ENCODE peak calls at places on chromosomes 11 and 22, in nine cellular contexts. One of them, this sample, is unnamed.
A peak's percentile ranks its signal among the peaks of the same experiment; 100 is the strongest.

GRCh38 chr11:75276696-75277095 is 36.1 kb downstream of the TPBGL start:
- DNase-seq in GM12878: no peak
- DNase-seq in T-cell: no peak
- DNase-seq in posterior vena cava: peak; percentile 20
- DNase-seq in GM23338: peak; percentile 32
- DNase-seq in adipocyte: no peak
- DNase-seq in left kidney: peak; percentile 92
- DNase-seq in CD8-positive, alpha-beta T cell: no peak
- DNase-seq in ovary: peak; percentile 2
- DNase-seq in this sample: no peak

GRCh38 chr22:31126128-31126868 is 3.5 kb downstream of the INPP5J start:
- DNase-seq in GM12878: no peak
- DNase-seq in T-cell: no peak
- DNase-seq in posterior vena cava: no peak
- DNase-seq in GM23338: no peak
- DNase-seq in adipocyte: no peak
- DNase-seq in left kidney: no peak
- DNase-seq in CD8-positive, alpha-beta T cell: no peak
- DNase-seq in ovary: no peak
- DNase-seq in this sample: no peak

GRCh38 chr11:44016546-44017442 is 31.0 kb upstream of the ACCSL start:
- DNase-seq in GM12878: no peak
- DNase-seq in T-cell: no peak
- DNase-seq in posterior vena cava: peak; percentile 44
- DNase-seq in GM23338: no peak
- DNase-seq in adipocyte: no peak
- DNase-seq in left kidney: no peak
- DNase-seq in CD8-positive, alpha-beta T cell: no peak
- DNase-seq in ovary: no peak
- DNase-seq in this sample: no peak

GRCh38 chr22:46433318-46433717 is 97.8 kb downstream of the TRMU start:
- DNase-seq in GM12878: no peak
- DNase-seq in T-cell: no peak
- DNase-seq in posterior vena cava: no peak
- DNase-seq in GM23338: no peak
- DNase-seq in adipocyte: no peak
- DNase-seq in left kidney: no peak
- DNase-seq in CD8-positive, alpha-beta T cell: no peak
- DNase-seq in ovary: no peak
- DNase-seq in this sample: no peak

GRCh38 chr11:45259607-45260006 is 26.5 kb downstream of the SYT13 start:
- DNase-seq in GM12878: no peak
- DNase-seq in T-cell: no peak
- DNase-seq in posterior vena cava: no peak
- DNase-seq in GM23338: no peak
- DNase-seq in adipocyte: no peak
- DNase-seq in left kidney: peak; percentile 23
- DNase-seq in CD8-positive, alpha-beta T cell: no peak
- DNase-seq in ovary: no peak
- DNase-seq in this sample: no peak

GRCh38 chr11:6563121-6563619 is 40.2 kb downstream of the RRP8 start:
- DNase-seq in GM12878: no peak
- DNase-seq in T-cell: no peak
- DNase-seq in posterior vena cava: peak; percentile 36
- DNase-seq in GM23338: no peak
- DNase-seq in adipocyte: no peak
- DNase-seq in left kidney: no peak
- DNase-seq in CD8-positive, alpha-beta T cell: no peak
- DNase-seq in ovary: no peak
- DNase-seq in this sample: no peak

GRCh38 chr11:120208777-120209176 is 2.1 kb upstream of the OAF start:
- DNase-seq in GM12878: no peak
- DNase-seq in T-cell: no peak
- DNase-seq in posterior vena cava: no peak
- DNase-seq in GM23338: no peak
- DNase-seq in adipocyte: peak; percentile 52
- DNase-seq in left kidney: no peak
- DNase-seq in CD8-positive, alpha-beta T cell: no peak
- DNase-seq in ovary: peak; percentile 65
- DNase-seq in this sample: no peak

GRCh38 chr11:3669128-3669527 is 2.1 kb downstream of the CHRNA10 start:
- DNase-seq in GM12878: no peak
- DNase-seq in T-cell: no peak
- DNase-seq in posterior vena cava: no peak
- DNase-seq in GM23338: no peak
- DNase-seq in adipocyte: no peak
- DNase-seq in left kidney: no peak
- DNase-seq in CD8-positive, alpha-beta T cell: no peak
- DNase-seq in ovary: no peak
- DNase-seq in this sample: no peak

GRCh38 chr11:134207538-134208239 is 16.1 kb downstream of the NCAPD3 start:
- DNase-seq in GM12878: no peak
- DNase-seq in T-cell: peak; percentile 67
- DNase-seq in posterior vena cava: peak; percentile 78
- DNase-seq in GM23338: peak; percentile 64
- DNase-seq in adipocyte: peak; percentile 43
- DNase-seq in left kidney: peak; percentile 59
- DNase-seq in CD8-positive, alpha-beta T cell: peak; percentile 57
- DNase-seq in ovary: peak; percentile 35
- DNase-seq in this sample: peak; percentile 50

GRCh38 chr11:130211144-130211543 is 51.6 kb downstream of the ST14 start:
- DNase-seq in GM12878: no peak
- DNase-seq in T-cell: no peak
- DNase-seq in posterior vena cava: peak; percentile 26
- DNase-seq in GM23338: no peak
- DNase-seq in adipocyte: no peak
- DNase-seq in left kidney: no peak
- DNase-seq in CD8-positive, alpha-beta T cell: no peak
- DNase-seq in ovary: no peak
- DNase-seq in this sample: no peak

GRCh38 chr11:32643526-32643925 is 59.9 kb downstream of the EIF3M start:
- DNase-seq in GM12878: no peak
- DNase-seq in T-cell: no peak
- DNase-seq in posterior vena cava: no peak
- DNase-seq in GM23338: no peak
- DNase-seq in adipocyte: no peak
- DNase-seq in left kidney: no peak
- DNase-seq in CD8-positive, alpha-beta T cell: no peak
- DNase-seq in ovary: no peak
- DNase-seq in this sample: no peak

GRCh38 chr22:23862103-23862502 is 4.4 kb downstream of the SLC2A11 start:
- DNase-seq in GM12878: no peak
- DNase-seq in T-cell: no peak
- DNase-seq in posterior vena cava: no peak
- DNase-seq in GM23338: peak; percentile 74
- DNase-seq in adipocyte: peak; percentile 52
- DNase-seq in left kidney: peak; percentile 68
- DNase-seq in CD8-positive, alpha-beta T cell: no peak
- DNase-seq in ovary: no peak
- DNase-seq in this sample: peak; percentile 26

GRCh38 chr11:30583505-30584280 is 2.5 kb downstream of the MPPED2 start:
- DNase-seq in GM12878: no peak
- DNase-seq in T-cell: no peak
- DNase-seq in posterior vena cava: peak; percentile 79
- DNase-seq in GM23338: peak; percentile 62
- DNase-seq in adipocyte: no peak
- DNase-seq in left kidney: peak; percentile 31
- DNase-seq in CD8-positive, alpha-beta T cell: no peak
- DNase-seq in ovary: peak; percentile 22
- DNase-seq in this sample: no peak

GRCh38 chr11:10351435-10351767 is 46.5 kb downstream of the ADM start:
- DNase-seq in GM12878: no peak
- DNase-seq in T-cell: no peak
- DNase-seq in posterior vena cava: no peak
- DNase-seq in GM23338: no peak
- DNase-seq in adipocyte: no peak
- DNase-seq in left kidney: no peak
- DNase-seq in CD8-positive, alpha-beta T cell: no peak
- DNase-seq in ovary: peak; percentile 30
- DNase-seq in this sample: no peak

GRCh38 chr11:113876074-113876797 is 864 bp upstream of the USP28 start:
- DNase-seq in GM12878: no peak
- DNase-seq in T-cell: no peak
- DNase-seq in posterior vena cava: no peak
- DNase-seq in GM23338: no peak
- DNase-seq in adipocyte: no peak
- DNase-seq in left kidney: peak; percentile 47
- DNase-seq in CD8-positive, alpha-beta T cell: no peak
- DNase-seq in ovary: peak; percentile 39
- DNase-seq in this sample: no peak

GRCh38 chr11:7892751-7893356 is 38.2 kb downstream of the OR10A6 start:
- DNase-seq in GM12878: no peak
- DNase-seq in T-cell: no peak
- DNase-seq in posterior vena cava: no peak
- DNase-seq in GM23338: peak; percentile 85
- DNase-seq in adipocyte: peak; percentile 89
- DNase-seq in left kidney: peak; percentile 78
- DNase-seq in CD8-positive, alpha-beta T cell: no peak
- DNase-seq in ovary: no peak
- DNase-seq in this sample: no peak

GRCh38 chr11:58576792-58577440 is 1.3 kb upstream of the LPXN start:
- DNase-seq in GM12878: no peak
- DNase-seq in T-cell: no peak
- DNase-seq in posterior vena cava: no peak
- DNase-seq in GM23338: no peak
- DNase-seq in adipocyte: peak; percentile 74
- DNase-seq in left kidney: peak; percentile 26
- DNase-seq in CD8-positive, alpha-beta T cell: no peak
- DNase-seq in ovary: peak; percentile 33
- DNase-seq in this sample: no peak

GRCh38 chr22:45565171-45565570 is 62.5 kb downstream of the FBLN1 start:
- DNase-seq in GM12878: no peak
- DNase-seq in T-cell: no peak
- DNase-seq in posterior vena cava: peak; percentile 73
- DNase-seq in GM23338: no peak
- DNase-seq in adipocyte: no peak
- DNase-seq in left kidney: no peak
- DNase-seq in CD8-positive, alpha-beta T cell: no peak
- DNase-seq in ovary: no peak
- DNase-seq in this sample: no peak

GRCh38 chr11:113114452-113115027 is 153.3 kb downstream of the NCAM1 start:
- DNase-seq in GM12878: no peak
- DNase-seq in T-cell: no peak
- DNase-seq in posterior vena cava: peak; percentile 80
- DNase-seq in GM23338: peak; percentile 67
- DNase-seq in adipocyte: peak; percentile 40
- DNase-seq in left kidney: peak; percentile 85
- DNase-seq in CD8-positive, alpha-beta T cell: no peak
- DNase-seq in ovary: peak; percentile 49
- DNase-seq in this sample: no peak

GRCh38 chr22:28799125-28799833 is 1.1 kb downstream of the XBP1 start:
- DNase-seq in GM12878: no peak
- DNase-seq in T-cell: no peak
- DNase-seq in posterior vena cava: peak; percentile 83
- DNase-seq in GM23338: peak; percentile 36
- DNase-seq in adipocyte: peak; percentile 95
- DNase-seq in left kidney: peak; percentile 78
- DNase-seq in CD8-positive, alpha-beta T cell: no peak
- DNase-seq in ovary: peak; percentile 48
- DNase-seq in this sample: peak; percentile 33

GRCh38 chr11:720017-720641 is 14.1 kb downstream of the EPS8L2 start:
- DNase-seq in GM12878: no peak
- DNase-seq in T-cell: no peak
- DNase-seq in posterior vena cava: no peak
- DNase-seq in GM23338: no peak
- DNase-seq in adipocyte: no peak
- DNase-seq in left kidney: no peak
- DNase-seq in CD8-positive, alpha-beta T cell: no peak
- DNase-seq in ovary: no peak
- DNase-seq in this sample: no peak

GRCh38 chr11:36622431-36623136 is 24.5 kb upstream of the RAG2 start:
- DNase-seq in GM12878: no peak
- DNase-seq in T-cell: no peak
- DNase-seq in posterior vena cava: no peak
- DNase-seq in GM23338: peak; percentile 6
- DNase-seq in adipocyte: peak; percentile 57
- DNase-seq in left kidney: peak; percentile 62
- DNase-seq in CD8-positive, alpha-beta T cell: no peak
- DNase-seq in ovary: no peak
- DNase-seq in this sample: no peak

GRCh38 chr11:23313001-23313400 is 452.7 kb upstream of the CCDC179 start:
- DNase-seq in GM12878: no peak
- DNase-seq in T-cell: no peak
- DNase-seq in posterior vena cava: no peak
- DNase-seq in GM23338: no peak
- DNase-seq in adipocyte: peak; percentile 7
- DNase-seq in left kidney: no peak
- DNase-seq in CD8-positive, alpha-beta T cell: no peak
- DNase-seq in ovary: no peak
- DNase-seq in this sample: no peak

GRCh38 chr22:29216011-29216872 is 10.5 kb downstream of the EMID1 start:
- DNase-seq in GM12878: no peak
- DNase-seq in T-cell: no peak
- DNase-seq in posterior vena cava: no peak
- DNase-seq in GM23338: no peak
- DNase-seq in adipocyte: no peak
- DNase-seq in left kidney: no peak
- DNase-seq in CD8-positive, alpha-beta T cell: no peak
- DNase-seq in ovary: no peak
- DNase-seq in this sample: no peak

GRCh38 chr11:79400717-79401330 is 40.0 kb downstream of the TENM4 start:
- DNase-seq in GM12878: no peak
- DNase-seq in T-cell: no peak
- DNase-seq in posterior vena cava: no peak
- DNase-seq in GM23338: peak; percentile 74
- DNase-seq in adipocyte: peak; percentile 14
- DNase-seq in left kidney: peak; percentile 62
- DNase-seq in CD8-positive, alpha-beta T cell: no peak
- DNase-seq in ovary: no peak
- DNase-seq in this sample: no peak

GRCh38 chr11:96109265-96110030 is 185.5 kb upstream of the MTMR2 start:
- DNase-seq in GM12878: no peak
- DNase-seq in T-cell: no peak
- DNase-seq in posterior vena cava: no peak
- DNase-seq in GM23338: no peak
- DNase-seq in adipocyte: no peak
- DNase-seq in left kidney: no peak
- DNase-seq in CD8-positive, alpha-beta T cell: no peak
- DNase-seq in ovary: no peak
- DNase-seq in this sample: no peak

GRCh38 chr22:26047920-26048319 is 121.3 kb upstream of the SEZ6L start:
- DNase-seq in GM12878: no peak
- DNase-seq in T-cell: no peak
- DNase-seq in posterior vena cava: no peak
- DNase-seq in GM23338: no peak
- DNase-seq in adipocyte: no peak
- DNase-seq in left kidney: no peak
- DNase-seq in CD8-positive, alpha-beta T cell: no peak
- DNase-seq in ovary: no peak
- DNase-seq in this sample: no peak

GRCh38 chr11:12812849-12813248 is 138.6 kb downstream of the TEAD1 start:
- DNase-seq in GM12878: no peak
- DNase-seq in T-cell: no peak
- DNase-seq in posterior vena cava: no peak
- DNase-seq in GM23338: no peak
- DNase-seq in adipocyte: no peak
- DNase-seq in left kidney: no peak
- DNase-seq in CD8-positive, alpha-beta T cell: no peak
- DNase-seq in ovary: peak; percentile 40
- DNase-seq in this sample: no peak

GRCh38 chr11:64765291-64765803 is 5.6 kb upstream of the PYGM start:
- DNase-seq in GM12878: no peak
- DNase-seq in T-cell: no peak
- DNase-seq in posterior vena cava: peak; percentile 79
- DNase-seq in GM23338: peak; percentile 80
- DNase-seq in adipocyte: no peak
- DNase-seq in left kidney: no peak
- DNase-seq in CD8-positive, alpha-beta T cell: no peak
- DNase-seq in ovary: no peak
- DNase-seq in this sample: no peak

GRCh38 chr11:88106685-88107084 is 68.6 kb downstream of the RAB38 start:
- DNase-seq in GM12878: no peak
- DNase-seq in T-cell: no peak
- DNase-seq in posterior vena cava: no peak
- DNase-seq in GM23338: no peak
- DNase-seq in adipocyte: no peak
- DNase-seq in left kidney: no peak
- DNase-seq in CD8-positive, alpha-beta T cell: no peak
- DNase-seq in ovary: no peak
- DNase-seq in this sample: no peak